ENCODE peak calls at places on chromosomes 13 and 19, in six cellular contexts. O is foreskin fibroblast, G is amniotic epithelial cell, P is anterior cingulate cortex, H is GM20000, N is T-helper 1 cell. W is an unnamed sample.

GRCh38 chr13:30959678-30960077 is 27.2 kb downstream of the TEX26 start:
- DNase-seq in O (no peak), P (no peak), H (no peak), N (no peak), G (no peak), W (no peak)

GRCh38 chr19:19074172-19074905 is 10.5 kb downstream of the SLC25A42 start:
- DNase-seq in P (no peak), O (no peak), N (no peak), G (no peak), H (no peak), W (no peak)

GRCh38 chr19:48837081-48837524 is 812 bp upstream of the HSD17B14 start:
- DNase-seq in O (peak), H (peak), G (peak), N (peak), P (peak), W (peak)

GRCh38 chr19:9871626-9872338 is 36.7 kb downstream of the PIN1 start:
- DNase-seq in N (no peak), H (no peak), O (no peak), P (no peak), G (no peak), W (no peak)

GRCh38 chr19:37929512-37929911 is 22.5 kb downstream of the SIPA1L3 start:
- DNase-seq in O (no peak), H (no peak), P (no peak), N (no peak), G (no peak), W (no peak)

GRCh38 chr19:2542341-2543069 is 66.6 kb downstream of the GADD45B start:
- DNase-seq in H (no peak), O (no peak), P (no peak), G (peak), N (no peak), W (no peak)

GRCh38 chr13:62747629-62748028 is 1332.0 kb upstream of the PCDH20 start:
- DNase-seq in N (no peak), G (no peak), O (peak), H (no peak), P (no peak), W (no peak)

GRCh38 chr13:60134376-60134775 is 29.4 kb downstream of the DIAPH3 start:
- DNase-seq in N (no peak), H (no peak), P (no peak), G (peak), O (no peak), W (no peak)

GRCh38 chr19:23070353-23070781 is 46.5 kb upstream of the ZNF730 start:
- DNase-seq in N (no peak), O (peak), G (peak), H (peak), P (no peak), W (peak)

GRCh38 chr19:29876414-29876813 is 64.6 kb downstream of the CCNE1 start:
- DNase-seq in P (no peak), N (no peak), H (no peak), G (no peak), O (no peak), W (no peak)

GRCh38 chr19:15841875-15842569 is 26.6 kb upstream of the OR10H1 start:
- DNase-seq in N (no peak), O (no peak), P (no peak), H (no peak), G (no peak), W (no peak)

GRCh38 chr19:42091300-42092266 is 15.6 kb downstream of the ZNF574 start:
- DNase-seq in P (no peak), H (no peak), G (no peak), O (peak), N (no peak), W (peak)

GRCh38 chr13:91247768-91248167 is 99.7 kb upstream of the MIR17HG start:
- DNase-seq in P (no peak), N (no peak), O (no peak), G (peak), H (peak), W (no peak)

GRCh38 chr13:74306496-74306895 is 172.3 kb upstream of the KLF12 start:
- DNase-seq in G (no peak), H (no peak), P (no peak), N (no peak), O (no peak), W (peak)

GRCh38 chr13:28826368-28826767 is 6.2 kb downstream of the MTUS2 start:
- DNase-seq in O (no peak), P (no peak), G (no peak), N (no peak), H (no peak), W (no peak)

GRCh38 chr19:48469056-48469881 is at the start of gene CYTH2:
- DNase-seq in H (peak), G (peak), P (peak), O (peak), N (peak), W (peak)

GRCh38 chr13:88979465-88980180 is 1308.5 kb downstream of the SLITRK5 start:
- DNase-seq in P (no peak), H (peak), O (no peak), G (peak), N (no peak), W (no peak)

GRCh38 chr19:54481326-54481930 is 8.3 kb upstream of the CDC42EP5 start:
- DNase-seq in G (peak), H (peak), N (no peak), O (no peak), P (peak), W (no peak)

GRCh38 chr13:68551701-68552522 is 1321.8 kb upstream of the PCDH9 start:
- DNase-seq in H (no peak), P (no peak), O (no peak), N (no peak), G (no peak), W (no peak)

GRCh38 chr13:113930711-113931637 is 42.9 kb downstream of the C13orf46 start:
- DNase-seq in N (no peak), G (no peak), H (peak), O (no peak), P (no peak), W (no peak)

GRCh38 chr13:23069571-23069970 is 111.2 kb upstream of the SGCG start:
- DNase-seq in G (peak), N (no peak), O (peak), H (no peak), P (no peak), W (peak)

GRCh38 chr19:9834302-9834725 is 804 bp upstream of the PIN1 start:
- DNase-seq in N (no peak), H (no peak), O (no peak), P (no peak), G (no peak), W (no peak)

GRCh38 chr13:112102243-112102642 is 35.3 kb downstream of the SOX1 start:
- DNase-seq in P (no peak), H (no peak), G (no peak), N (no peak), O (no peak), W (no peak)

GRCh38 chr19:42121666-42122069 is 10.6 kb downstream of the POU2F2 start:
- DNase-seq in G (peak), N (peak), O (peak), H (peak), P (no peak), W (peak)

GRCh38 chr19:58021541-58022282 is 12.1 kb upstream of the ZSCAN1 start:
- DNase-seq in H (no peak), P (no peak), G (peak), N (no peak), O (peak), W (peak)